ENCODE peak calls at places on chromosome 12, in six cellular contexts. W, T, S, C, K and M are unnamed samples. For H3K4me1, the result is how much of the 10 kb centered on the place peaks cover.

GRCh38 chr12:44000309-44000952 is 164.6 kb downstream of the TMEM117 start:
- DNase-seq in W (no peak), T (no peak), S (peak), C (peak), K (peak), M (no peak)

GRCh38 chr12:53973093-53974042 is at the start of gene HOXC11:
- DNase-seq in W (no peak), T (no peak), S (no peak), C (no peak), K (peak), M (peak)

GRCh38 chr12:49000346-49000745 is 1.2 kb upstream of the DDN start:
- DNase-seq in W (no peak), T (no peak), S (no peak), C (no peak), K (no peak), M (no peak)

GRCh38 chr12:106416273-106416672 is 58.7 kb downstream of the POLR3B start:
- DNase-seq in W (no peak), T (no peak), S (no peak), C (peak), K (no peak), M (no peak)

GRCh38 chr12:12745576-12746211 is 28.5 kb downstream of the CDKN1B start:
- DNase-seq in W (no peak), T (no peak), S (no peak), C (peak), K (peak), M (no peak)

GRCh38 chr12:39441963-39442894 is 691 bp downstream of the KIF21A start:
- DNase-seq in W (peak), T (peak), S (peak), C (peak), K (peak), M (peak)

GRCh38 chr12:58283553-58283952 is 342.2 kb downstream of the ATP23 start:
- DNase-seq in W (peak), T (no peak), S (no peak), C (peak), K (no peak), M (no peak)

GRCh38 chr12:1126089-1126488 is 135.1 kb downstream of the ERC1 start:
- DNase-seq in W (no peak), T (no peak), S (peak), C (no peak), K (no peak), M (no peak)

GRCh38 chr12:91058821-91059220 is 997 bp upstream of the KERA start:
- DNase-seq in W (no peak), T (no peak), S (no peak), C (no peak), K (no peak), M (no peak)

GRCh38 chr12:43063642-43064041 is 474.1 kb upstream of the PRICKLE1 start:
- DNase-seq in W (no peak), T (no peak), S (no peak), C (peak), K (no peak), M (peak)

GRCh38 chr12:30725739-30726138 is 29.0 kb downstream of the CAPRIN2 start:
- DNase-seq in W (no peak), T (no peak), S (no peak), C (peak), K (no peak), M (no peak)

GRCh38 chr12:77190022-77190421 is 124.7 kb upstream of the E2F7 start:
- DNase-seq in W (no peak), T (no peak), S (no peak), C (peak), K (no peak), M (no peak)

GRCh38 chr12:107654866-107655265 is 30.7 kb upstream of the PWP1 start:
- DNase-seq in W (no peak), T (no peak), S (no peak), C (no peak), K (no peak), M (no peak)

GRCh38 chr12:15979096-15980091 is 68.3 kb downstream of the DERA start:
- DNase-seq in W (no peak), T (no peak), S (no peak), C (peak), K (peak), M (no peak)

GRCh38 chr12:88227263-88227662 is 85.2 kb downstream of the TMTC3 start:
- DNase-seq in W (no peak), T (no peak), S (no peak), C (no peak), K (no peak), M (no peak)

GRCh38 chr12:17511369-17511768 is 578.6 kb downstream of the RERGL start:
- DNase-seq in W (no peak), T (no peak), S (no peak), C (no peak), K (no peak), M (no peak)

GRCh38 chr12:62802981-62803380 is 132.0 kb downstream of the PPM1H start:
- DNase-seq in W (no peak), T (no peak), S (no peak), C (no peak), K (no peak), M (no peak)

GRCh38 chr12:54993181-54993835 is 8.7 kb upstream of the TESPA1 start:
- DNase-seq in W (peak), T (peak), S (peak), C (peak), K (peak), M (no peak)

DNA sequence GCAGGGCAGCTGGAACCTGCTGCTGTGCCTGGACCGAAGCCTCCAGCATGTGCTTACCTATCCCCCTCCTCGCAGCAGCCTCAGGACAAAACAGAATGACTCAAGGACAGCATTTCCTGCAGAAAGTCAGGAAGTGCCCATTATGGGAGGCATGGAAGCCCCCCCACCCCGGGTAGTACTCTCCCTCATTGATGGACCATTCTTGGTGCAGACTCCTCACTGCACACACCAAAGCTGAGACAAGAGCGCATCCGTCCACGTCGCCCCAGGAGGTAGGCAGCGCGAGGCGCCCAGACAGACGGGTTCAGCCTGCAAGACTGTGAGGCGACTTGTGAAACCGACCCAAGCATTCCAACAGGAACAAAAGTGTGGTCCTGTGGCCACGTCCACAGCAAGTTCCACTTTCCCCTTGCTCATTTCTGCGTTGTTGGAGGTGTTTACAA is 243.9 kb upstream of the ATXN7L3B start:
- DNase-seq in W (no peak), T (no peak), S (no peak), C (no peak), K (no peak), M (no peak)
- H3K4me1 ChIP-seq in W (under half), T (under half), S (under half), C (under half), K (under half), M (under half)

DNA sequence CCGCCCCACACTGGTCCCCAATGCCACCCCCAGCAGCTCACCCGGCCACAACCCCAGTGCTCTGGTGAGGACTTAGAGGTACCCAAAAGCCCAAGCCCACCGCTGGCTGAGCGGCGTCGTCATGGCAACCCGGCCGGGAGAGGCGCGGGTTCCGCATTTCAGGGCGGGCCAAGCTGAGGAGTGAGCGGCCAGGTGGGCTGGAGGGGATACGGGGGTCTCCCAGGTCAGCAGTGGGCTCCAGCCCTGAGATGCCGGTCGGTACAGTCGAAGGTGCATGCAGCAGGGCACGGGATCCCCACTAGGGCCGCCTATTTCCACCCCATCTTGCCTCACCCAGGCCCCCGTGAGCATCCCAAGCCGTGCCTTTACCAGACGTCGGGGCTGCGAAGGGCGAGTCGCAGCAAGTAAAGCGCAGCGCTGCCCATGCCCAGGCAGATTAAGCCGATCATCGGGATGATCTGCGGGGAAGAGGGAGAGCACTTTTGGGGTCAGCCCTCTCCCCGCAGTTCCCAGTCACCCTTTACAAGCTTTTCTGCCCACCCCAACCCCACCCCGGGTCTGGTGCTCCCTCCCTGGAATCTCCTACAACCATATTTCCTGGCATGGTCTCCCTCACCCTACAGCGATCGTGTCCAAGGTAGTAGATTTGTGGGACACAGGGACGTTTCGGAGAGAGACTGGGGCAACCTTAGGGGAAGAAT is 6.9 kb downstream of the SHMT2 start:
- DNase-seq in W (no peak), T (no peak), S (no peak), C (no peak), K (no peak), M (no peak)
- H3K4me1 ChIP-seq in W (half or more), T (under half), S (half or more), C (under half), K (under half), M (half or more)

GRCh38 chr12:56633465-56634241 is 3.5 kb upstream of the BAZ2A start:
- DNase-seq in W (no peak), T (no peak), S (no peak), C (no peak), K (no peak), M (no peak)
- H3K4me1 ChIP-seq in W (half or more), T (under half), S (half or more), C (under half), K (under half), M (half or more)

GRCh38 chr12:116861331-116861730 is 19.9 kb downstream of the HRK start:
- DNase-seq in W (peak), T (no peak), S (peak), C (peak), K (no peak), M (peak)

GRCh38 chr12:116860281-116860680 is 21.0 kb downstream of the HRK start:
- DNase-seq in W (no peak), T (no peak), S (no peak), C (no peak), K (no peak), M (no peak)

GRCh38 chr12:116863275-116863767 is 17.9 kb downstream of the HRK start:
- DNase-seq in W (no peak), T (no peak), S (no peak), C (peak), K (no peak), M (no peak)

GRCh38 chr12:116864371-116865160 is 16.7 kb downstream of the HRK start:
- DNase-seq in W (no peak), T (no peak), S (no peak), C (peak), K (peak), M (peak)

DNA sequence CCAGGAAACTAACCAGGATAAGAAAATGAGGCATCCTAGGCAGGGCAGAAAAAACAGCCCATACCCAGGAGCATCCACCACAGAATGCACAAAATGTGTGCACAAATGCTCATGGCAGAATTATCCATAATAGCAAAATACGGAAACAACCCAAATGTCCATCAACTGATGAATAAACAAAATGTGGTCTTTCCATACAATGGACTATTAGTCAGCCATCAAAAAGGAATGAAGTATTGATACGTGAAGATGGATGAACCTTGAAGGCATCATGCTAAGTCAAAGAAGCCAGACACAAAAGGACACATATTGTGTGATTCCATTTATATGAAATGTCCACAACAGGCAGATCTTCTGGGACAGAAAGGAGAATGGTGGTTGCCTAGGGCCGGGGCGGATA is 19.1 kb downstream of the HRK start:
- DNase-seq in W (no peak), T (no peak), S (no peak), C (no peak), K (no peak), M (no peak)
- H3K4me1 ChIP-seq in W (under half), T (under half), S (under half), C (under half), K (under half), M (under half)

DNA sequence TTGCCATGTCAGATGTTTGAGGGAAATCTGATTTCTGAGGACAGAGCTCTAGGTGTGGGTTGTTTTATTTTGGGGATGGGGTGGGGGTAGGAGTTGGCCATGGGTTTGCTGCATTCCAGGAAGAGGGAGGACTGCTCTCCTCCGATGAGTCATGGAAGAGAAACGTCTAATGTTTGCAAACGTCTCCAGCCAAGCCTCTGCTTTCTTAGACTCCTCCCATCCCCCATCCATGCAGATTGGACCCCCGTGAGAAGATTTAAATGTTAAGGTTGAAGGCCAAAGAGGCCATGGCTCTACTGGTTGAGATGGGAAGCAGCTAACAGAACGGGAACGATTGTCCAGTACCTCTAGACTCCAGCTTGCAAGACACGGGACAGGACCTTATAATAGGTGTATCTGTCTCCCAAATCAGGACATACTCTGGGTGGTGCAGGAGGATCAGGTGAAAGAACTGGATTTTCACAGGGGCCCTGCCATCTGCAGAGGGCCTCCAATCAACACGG is 11.4 kb upstream of the ATP2A2 start:
- DNase-seq in W (no peak), T (no peak), S (no peak), C (peak), K (peak), M (no peak)
- H3K4me1 ChIP-seq in W (under half), T (under half), S (under half), C (under half), K (under half), M (under half)

GRCh38 chr12:83317641-83318040 is 630.9 kb downstream of the TMTC2 start:
- DNase-seq in W (no peak), T (no peak), S (no peak), C (no peak), K (no peak), M (no peak)
- H3K4me1 ChIP-seq in W (under half), T (under half), S (under half), C (under half), K (under half), M (under half)

GRCh38 chr12:124678421-124678893 is 111.0 kb upstream of the NCOR2 start:
- DNase-seq in W (no peak), T (no peak), S (no peak), C (no peak), K (no peak), M (no peak)
- H3K4me1 ChIP-seq in W (half or more), T (under half), S (under half), C (under half), K (half or more), M (half or more)